ENCODE peak calls at places on chromosomes 4 and X, in seven cellular contexts. M is tibial nerve, E is uterus, P is HepG2, U is IMR-90, R is endothelial cell of umbilical vein, W is body of pancreas. N is an unnamed sample.

GRCh38 chrX:140099221-140099620 is 133.9 kb upstream of the CXorf66 start:
- DNase-seq in M (no peak), E (no peak), P (no peak), U (no peak), R (no peak), W (no peak), N (no peak)

GRCh38 chr4:95439896-95440295 is 108.9 kb downstream of the UNC5C start:
- DNase-seq in M (no peak), E (no peak), P (no peak), U (no peak), R (no peak), W (no peak), N (no peak)

GRCh38 chr4:141046255-141046654 is 87.0 kb downstream of the RNF150 start:
- DNase-seq in M (no peak), E (peak; percentile 25), P (peak; percentile 10), U (peak; percentile 100), R (no peak), W (peak; percentile 13), N (no peak)

GRCh38 chrX:150635952-150636351 is 57.2 kb upstream of the MTMR1 start:
- DNase-seq in M (no peak), E (no peak), P (no peak), U (peak; percentile 84), R (peak; percentile 24), W (no peak), N (no peak)

GRCh38 chr4:185384877-185385465 is 10.8 kb downstream of the LRP2BP start:
- DNase-seq in M (no peak), E (no peak), P (no peak), U (no peak), R (peak; percentile 94), W (no peak), N (no peak)

GRCh38 chr4:139297001-139297410 is 4.3 kb upstream of the NAA15 start:
- DNase-seq in M (no peak), E (no peak), P (peak; percentile 13), U (peak; percentile 54), R (no peak), W (no peak), N (no peak)

GRCh38 chrX:24259544-24260240 is 54.2 kb downstream of the SUPT20HL2 start:
- DNase-seq in M (peak; percentile 50), E (peak; percentile 52), P (peak; percentile 56), U (peak; percentile 80), R (peak; percentile 32), W (peak; percentile 70), N (no peak)

GRCh38 chr4:100386270-100386669 is 131.6 kb downstream of the EMCN start:
- DNase-seq in M (no peak), E (no peak), P (no peak), U (no peak), R (no peak), W (no peak), N (no peak)

GRCh38 chr4:108427946-108428345 is 192.4 kb upstream of the RPL34 start:
- DNase-seq in M (no peak), E (no peak), P (no peak), U (peak; percentile 53), R (no peak), W (no peak), N (no peak)

GRCh38 chr4:2370597-2371320 is 47.7 kb downstream of the ZFYVE28 start:
- DNase-seq in M (no peak), E (no peak), P (no peak), U (no peak), R (no peak), W (no peak), N (no peak)

GRCh38 chrX:12978205-12979010 is 3.5 kb downstream of the TMSB4X start:
- DNase-seq in M (peak; percentile 24), E (peak; percentile 61), P (no peak), U (peak; percentile 88), R (peak; percentile 82), W (peak; percentile 64), N (peak; percentile 63)

GRCh38 chr4:133403913-133404312 is 254.8 kb downstream of the PCDH10 start:
- DNase-seq in M (no peak), E (no peak), P (no peak), U (no peak), R (no peak), W (no peak), N (no peak)

GRCh38 chr4:123417813-123418212 is 21.2 kb downstream of the SPRY1 start:
- DNase-seq in M (no peak), E (no peak), P (no peak), U (no peak), R (no peak), W (no peak), N (no peak)

GRCh38 chr4:186876961-186877626 is 153.4 kb upstream of the FAT1 start:
- DNase-seq in M (no peak), E (no peak), P (no peak), U (no peak), R (peak; percentile 54), W (no peak), N (no peak)

GRCh38 chr4:60216752-60217151 is 983.4 kb upstream of the ADGRL3 start:
- DNase-seq in M (no peak), E (no peak), P (no peak), U (peak; percentile 5), R (no peak), W (no peak), N (no peak)

GRCh38 chr4:133866328-133866699 is 335.3 kb downstream of the PABPC4L start:
- DNase-seq in M (no peak), E (no peak), P (no peak), U (peak; percentile 28), R (no peak), W (no peak), N (no peak)

GRCh38 chr4:105050896-105051295 is 95.8 kb upstream of the TET2 start:
- DNase-seq in M (no peak), E (no peak), P (no peak), U (peak; percentile 50), R (peak; percentile 53), W (no peak), N (no peak)

GRCh38 chrX:107571296-107571998 is 56.9 kb upstream of the PRPS1 start:
- DNase-seq in M (no peak), E (no peak), P (peak; percentile 1), U (peak; percentile 91), R (peak; percentile 5), W (peak; percentile 5), N (no peak)

GRCh38 chr4:103786014-103786413 is 66.2 kb upstream of the TACR3 start:
- DNase-seq in M (no peak), E (no peak), P (peak; percentile 64), U (no peak), R (peak; percentile 40), W (no peak), N (no peak)

GRCh38 chr4:25184056-25184455 is 23.8 kb upstream of the SEPSECS start:
- DNase-seq in M (no peak), E (no peak), P (no peak), U (no peak), R (no peak), W (no peak), N (no peak)

GRCh38 chr4:108166038-108166437 is 2.7 kb downstream of the LEF1 start:
- DNase-seq in M (no peak), E (no peak), P (no peak), U (no peak), R (no peak), W (no peak), N (no peak)

DNA sequence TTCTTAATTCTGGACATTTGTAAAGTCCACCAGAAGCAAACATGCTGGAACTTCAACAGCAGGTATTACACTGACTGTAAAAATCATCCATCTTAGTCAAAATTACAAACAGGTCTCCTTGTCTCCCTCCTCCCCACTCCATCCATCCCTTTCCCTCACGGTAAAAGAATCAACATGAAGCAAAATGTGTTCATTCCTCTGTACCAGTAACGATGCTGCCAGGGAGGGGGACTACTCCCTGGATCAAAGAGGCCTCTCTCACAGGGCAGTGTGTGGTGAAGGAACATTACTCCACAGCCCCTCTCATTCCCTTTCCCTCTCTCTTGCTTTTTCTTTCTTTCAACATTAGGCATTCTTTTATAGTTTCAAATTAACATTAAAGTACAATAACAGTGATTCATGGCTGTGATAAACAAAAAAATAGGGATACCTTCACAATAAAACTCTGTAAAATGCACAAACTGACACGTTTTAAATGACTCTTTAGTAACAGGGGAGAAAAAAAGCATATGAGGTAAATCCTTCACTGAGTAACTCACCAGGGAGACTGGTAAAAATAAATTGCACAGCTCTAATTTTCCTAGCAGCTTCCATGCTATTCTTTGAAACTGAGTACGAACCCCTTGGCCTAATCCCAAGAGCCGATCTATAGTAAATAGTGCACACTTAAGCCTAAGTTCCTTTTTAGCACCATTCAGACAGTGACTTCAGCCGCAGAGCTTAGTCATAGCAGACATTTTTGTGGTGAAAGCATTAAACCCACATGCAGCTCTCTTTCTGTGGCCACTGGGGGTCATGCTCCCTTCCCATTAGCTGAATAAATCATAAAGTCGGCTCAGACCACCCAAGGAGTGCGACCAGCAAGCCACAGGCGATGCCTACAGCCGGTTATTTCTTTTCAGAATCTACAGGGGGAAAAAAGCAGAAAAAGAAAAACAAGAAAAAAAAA is 215.6 kb upstream of the GYPA start:
- DNase-seq in M (peak; percentile 36), E (no peak), P (peak; percentile 3), U (peak; percentile 78), R (peak; percentile 88), W (peak; percentile 29), N (no peak)
- H3K4me3 ChIP-seq in M (no peak overlapping the region), E (no peak overlapping the region), P (no peak overlapping the region), U (no peak overlapping the region), R (no peak overlapping the region), W (no peak overlapping the region), N (no peak overlapping the region)

GRCh38 chr4:173509031-173510001 is 20.7 kb downstream of the HAND2 start:
- DNase-seq in M (no peak), E (peak; percentile 62), P (no peak), U (no peak), R (no peak), W (no peak), N (no peak)
- TF ChIP-seq POLR2A in M (peak; percentile 43), E (peak; percentile 74), P (no peak), U (no peak), R (no peak), W (peak; percentile 8), N (no peak)

GRCh38 chrX:122439836-122440235 is 744.2 kb upstream of the GRIA3 start:
- DNase-seq in M (no peak), E (no peak), P (no peak), U (no peak), R (no peak), W (no peak), N (no peak)

GRCh38 chrX:122441451-122441850 is 742.6 kb upstream of the GRIA3 start:
- DNase-seq in M (no peak), E (no peak), P (no peak), U (no peak), R (no peak), W (no peak), N (no peak)

GRCh38 chrX:122434942-122435341 is 749.1 kb upstream of the GRIA3 start:
- DNase-seq in M (no peak), E (no peak), P (no peak), U (no peak), R (no peak), W (no peak), N (no peak)

DNA sequence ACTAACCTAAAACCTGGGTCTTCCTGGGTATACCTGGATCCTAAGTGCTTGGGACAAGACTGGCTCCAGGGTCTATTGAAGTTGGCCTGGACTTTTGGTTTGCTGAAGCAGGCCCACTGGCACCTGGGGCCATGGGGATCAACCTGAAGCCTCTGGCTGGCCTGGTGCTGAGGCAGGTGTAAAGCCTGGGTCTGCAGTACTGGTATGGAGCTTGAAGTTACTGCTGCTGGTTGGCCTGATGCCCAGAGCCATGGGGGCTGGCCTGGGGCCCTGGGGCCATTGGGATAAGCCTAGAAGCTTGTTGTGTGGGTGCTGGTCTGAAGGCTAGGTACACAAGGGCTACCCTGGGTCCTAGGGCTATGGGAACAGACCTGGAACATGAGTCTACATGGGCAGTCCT is 743.2 kb upstream of the GRIA3 start:
- DNase-seq in M (no peak), E (no peak), P (no peak), U (no peak), R (no peak), W (no peak), N (no peak)
- H3K9me3 ChIP-seq in M (no peaks in the 10 kb centered on the region), E (no peaks in the 10 kb centered on the region), P (peaks cover 37% of the 10 kb centered on the region), U (peaks cover 9% of the 10 kb centered on the region), R (no peaks in the 10 kb centered on the region), W (no peaks in the 10 kb centered on the region), N (no peaks in the 10 kb centered on the region)

GRCh38 chrX:54807524-54808108 is at the start of gene MAGED2:
- DNase-seq in M (peak; percentile 5), E (peak; percentile 34), P (no peak), U (peak; percentile 16), R (peak; percentile 68), W (peak; percentile 13), N (peak; percentile 49)
- H3K4me3 ChIP-seq in M (peak within 1 kb of the TSS; percentile 62), E (peak within 1 kb of the TSS; percentile 67), P (peak within 1 kb of the TSS; percentile 67), U (peak within 1 kb of the TSS; percentile 84), R (peak within 1 kb of the TSS; percentile 83), W (peak within 1 kb of the TSS; percentile 58), N (peak within 1 kb of the TSS; percentile 61)

N was measured in Peyer's patch.